ENCODE peak calls at places on chromosomes 13 and 19, in six cellular contexts. One of them, this sample, is unnamed.

GRCh38 chr13:96898212-96898611 is 96.1 kb downstream of the OXGR1 start:
- DNase-seq in smooth muscle cell of the brain vasculature: no peak
- DNase-seq in stimulated activated CD4-positive, alpha-beta T cell treated with anti-CD3 and anti-CD28 coated beads, Interleukin-1b, Interleukin-23, amount 100 ng/mL, for 24 hours: no peak
- DNase-seq in Kasumi-1: no peak
- DNase-seq in fibroblast of the conjunctiva: peak; percentile 60
- DNase-seq in AG04450: no peak
- DNase-seq in this sample: peak; percentile 88

GRCh38 chr19:15418112-15418587 is 638 bp downstream of the AKAP8L start:
- DNase-seq in AG04450: no peak
- DNase-seq in stimulated activated CD4-positive, alpha-beta T cell treated with anti-CD3 and anti-CD28 coated beads, Interleukin-1b, Interleukin-23, amount 100 ng/mL, for 24 hours: no peak
- DNase-seq in Kasumi-1: no peak
- DNase-seq in fibroblast of the conjunctiva: no peak
- DNase-seq in smooth muscle cell of the brain vasculature: peak; percentile 10
- DNase-seq in this sample: no peak

GRCh38 chr13:30463820-30464495 is 1.8 kb downstream of the HMGB1 start:
- DNase-seq in Kasumi-1: peak; percentile 18
- DNase-seq in fibroblast of the conjunctiva: no peak
- DNase-seq in stimulated activated CD4-positive, alpha-beta T cell treated with anti-CD3 and anti-CD28 coated beads, Interleukin-1b, Interleukin-23, amount 100 ng/mL, for 24 hours: peak; percentile 45
- DNase-seq in AG04450: no peak
- DNase-seq in smooth muscle cell of the brain vasculature: peak; percentile 24
- DNase-seq in this sample: no peak

GRCh38 chr19:2716275-2716650 is 4.9 kb downstream of the DIRAS1 start:
- DNase-seq in fibroblast of the conjunctiva: no peak
- DNase-seq in smooth muscle cell of the brain vasculature: no peak
- DNase-seq in AG04450: no peak
- DNase-seq in stimulated activated CD4-positive, alpha-beta T cell treated with anti-CD3 and anti-CD28 coated beads, Interleukin-1b, Interleukin-23, amount 100 ng/mL, for 24 hours: no peak
- DNase-seq in Kasumi-1: no peak
- DNase-seq in this sample: no peak

GRCh38 chr13:106449096-106449495 is 86.4 kb downstream of the EFNB2 start:
- DNase-seq in AG04450: no peak
- DNase-seq in Kasumi-1: no peak
- DNase-seq in stimulated activated CD4-positive, alpha-beta T cell treated with anti-CD3 and anti-CD28 coated beads, Interleukin-1b, Interleukin-23, amount 100 ng/mL, for 24 hours: no peak
- DNase-seq in fibroblast of the conjunctiva: no peak
- DNase-seq in smooth muscle cell of the brain vasculature: no peak
- DNase-seq in this sample: no peak

GRCh38 chr13:35879111-35879510 is 252.1 kb downstream of the DCLK1 start:
- DNase-seq in stimulated activated CD4-positive, alpha-beta T cell treated with anti-CD3 and anti-CD28 coated beads, Interleukin-1b, Interleukin-23, amount 100 ng/mL, for 24 hours: no peak
- DNase-seq in smooth muscle cell of the brain vasculature: no peak
- DNase-seq in Kasumi-1: no peak
- DNase-seq in fibroblast of the conjunctiva: no peak
- DNase-seq in AG04450: no peak
- DNase-seq in this sample: no peak

GRCh38 chr19:40603719-40604646 is 2.8 kb downstream of the LTBP4 start:
- DNase-seq in stimulated activated CD4-positive, alpha-beta T cell treated with anti-CD3 and anti-CD28 coated beads, Interleukin-1b, Interleukin-23, amount 100 ng/mL, for 24 hours: peak; percentile 84
- DNase-seq in smooth muscle cell of the brain vasculature: peak; percentile 94
- DNase-seq in fibroblast of the conjunctiva: peak; percentile 95
- DNase-seq in Kasumi-1: peak; percentile 98
- DNase-seq in AG04450: peak; percentile 92
- DNase-seq in this sample: peak; percentile 83

GRCh38 chr19:33241530-33242101 is 16.0 kb upstream of the SLC7A10 start:
- DNase-seq in smooth muscle cell of the brain vasculature: no peak
- DNase-seq in fibroblast of the conjunctiva: no peak
- DNase-seq in AG04450: no peak
- DNase-seq in Kasumi-1: peak; percentile 13
- DNase-seq in stimulated activated CD4-positive, alpha-beta T cell treated with anti-CD3 and anti-CD28 coated beads, Interleukin-1b, Interleukin-23, amount 100 ng/mL, for 24 hours: no peak
- DNase-seq in this sample: no peak

GRCh38 chr19:38287604-38288003 is 16.4 kb upstream of the C19orf33 start:
- DNase-seq in AG04450: no peak
- DNase-seq in Kasumi-1: peak; percentile 92
- DNase-seq in stimulated activated CD4-positive, alpha-beta T cell treated with anti-CD3 and anti-CD28 coated beads, Interleukin-1b, Interleukin-23, amount 100 ng/mL, for 24 hours: no peak
- DNase-seq in fibroblast of the conjunctiva: no peak
- DNase-seq in smooth muscle cell of the brain vasculature: no peak
- DNase-seq in this sample: no peak

GRCh38 chr13:44801990-44802389 is 187.3 kb downstream of the NUFIP1 start:
- DNase-seq in AG04450: peak; percentile 65
- DNase-seq in Kasumi-1: peak; percentile 93
- DNase-seq in fibroblast of the conjunctiva: peak; percentile 68
- DNase-seq in stimulated activated CD4-positive, alpha-beta T cell treated with anti-CD3 and anti-CD28 coated beads, Interleukin-1b, Interleukin-23, amount 100 ng/mL, for 24 hours: no peak
- DNase-seq in smooth muscle cell of the brain vasculature: no peak
- DNase-seq in this sample: peak; percentile 66

GRCh38 chr13:48412881-48413351 is at the start of gene LPAR6:
- DNase-seq in fibroblast of the conjunctiva: no peak
- DNase-seq in AG04450: no peak
- DNase-seq in Kasumi-1: peak; percentile 70
- DNase-seq in smooth muscle cell of the brain vasculature: peak; percentile 55
- DNase-seq in stimulated activated CD4-positive, alpha-beta T cell treated with anti-CD3 and anti-CD28 coated beads, Interleukin-1b, Interleukin-23, amount 100 ng/mL, for 24 hours: no peak
- DNase-seq in this sample: no peak

GRCh38 chr13:95660981-95661581 is 15.9 kb upstream of the DNAJC3 start:
- DNase-seq in AG04450: no peak
- DNase-seq in smooth muscle cell of the brain vasculature: no peak
- DNase-seq in stimulated activated CD4-positive, alpha-beta T cell treated with anti-CD3 and anti-CD28 coated beads, Interleukin-1b, Interleukin-23, amount 100 ng/mL, for 24 hours: no peak
- DNase-seq in Kasumi-1: peak; percentile 68
- DNase-seq in fibroblast of the conjunctiva: no peak
- DNase-seq in this sample: no peak

GRCh38 chr13:21871302-21871862 is 200.5 kb downstream of the FGF9 start:
- DNase-seq in AG04450: no peak
- DNase-seq in smooth muscle cell of the brain vasculature: no peak
- DNase-seq in stimulated activated CD4-positive, alpha-beta T cell treated with anti-CD3 and anti-CD28 coated beads, Interleukin-1b, Interleukin-23, amount 100 ng/mL, for 24 hours: no peak
- DNase-seq in fibroblast of the conjunctiva: no peak
- DNase-seq in Kasumi-1: no peak
- DNase-seq in this sample: peak; percentile 30

GRCh38 chr19:43747557-43748204 is 7.1 kb downstream of the SMG9 start:
- DNase-seq in stimulated activated CD4-positive, alpha-beta T cell treated with anti-CD3 and anti-CD28 coated beads, Interleukin-1b, Interleukin-23, amount 100 ng/mL, for 24 hours: no peak
- DNase-seq in fibroblast of the conjunctiva: no peak
- DNase-seq in smooth muscle cell of the brain vasculature: no peak
- DNase-seq in AG04450: no peak
- DNase-seq in Kasumi-1: peak; percentile 6
- DNase-seq in this sample: no peak

GRCh38 chr13:33128134-33128533 is 111.9 kb downstream of the KL start:
- DNase-seq in stimulated activated CD4-positive, alpha-beta T cell treated with anti-CD3 and anti-CD28 coated beads, Interleukin-1b, Interleukin-23, amount 100 ng/mL, for 24 hours: no peak
- DNase-seq in AG04450: no peak
- DNase-seq in fibroblast of the conjunctiva: no peak
- DNase-seq in smooth muscle cell of the brain vasculature: no peak
- DNase-seq in Kasumi-1: no peak
- DNase-seq in this sample: no peak

GRCh38 chr19:1646931-1647663 is 5.3 kb downstream of the TCF3 start:
- DNase-seq in AG04450: no peak
- DNase-seq in stimulated activated CD4-positive, alpha-beta T cell treated with anti-CD3 and anti-CD28 coated beads, Interleukin-1b, Interleukin-23, amount 100 ng/mL, for 24 hours: no peak
- DNase-seq in Kasumi-1: no peak
- DNase-seq in fibroblast of the conjunctiva: no peak
- DNase-seq in smooth muscle cell of the brain vasculature: no peak
- DNase-seq in this sample: no peak

GRCh38 chr13:111862836-111863815 is 203.8 kb upstream of the SOX1 start:
- DNase-seq in fibroblast of the conjunctiva: no peak
- DNase-seq in Kasumi-1: no peak
- DNase-seq in stimulated activated CD4-positive, alpha-beta T cell treated with anti-CD3 and anti-CD28 coated beads, Interleukin-1b, Interleukin-23, amount 100 ng/mL, for 24 hours: no peak
- DNase-seq in AG04450: no peak
- DNase-seq in smooth muscle cell of the brain vasculature: no peak
- DNase-seq in this sample: no peak

GRCh38 chr13:30714629-30715028 is 20.7 kb upstream of the ALOX5AP start:
- DNase-seq in stimulated activated CD4-positive, alpha-beta T cell treated with anti-CD3 and anti-CD28 coated beads, Interleukin-1b, Interleukin-23, amount 100 ng/mL, for 24 hours: no peak
- DNase-seq in Kasumi-1: no peak
- DNase-seq in fibroblast of the conjunctiva: no peak
- DNase-seq in smooth muscle cell of the brain vasculature: no peak
- DNase-seq in AG04450: no peak
- DNase-seq in this sample: no peak

GRCh38 chr13:100694722-100695644 is 20.4 kb upstream of the TMTC4 start:
- DNase-seq in AG04450: no peak
- DNase-seq in Kasumi-1: no peak
- DNase-seq in fibroblast of the conjunctiva: no peak
- DNase-seq in stimulated activated CD4-positive, alpha-beta T cell treated with anti-CD3 and anti-CD28 coated beads, Interleukin-1b, Interleukin-23, amount 100 ng/mL, for 24 hours: no peak
- DNase-seq in smooth muscle cell of the brain vasculature: no peak
- DNase-seq in this sample: no peak

GRCh38 chr19:56350416-56351045 is 35.9 kb upstream of the ZSCAN5A start:
- DNase-seq in stimulated activated CD4-positive, alpha-beta T cell treated with anti-CD3 and anti-CD28 coated beads, Interleukin-1b, Interleukin-23, amount 100 ng/mL, for 24 hours: peak; percentile 15
- DNase-seq in Kasumi-1: peak; percentile 35
- DNase-seq in smooth muscle cell of the brain vasculature: peak; percentile 9
- DNase-seq in fibroblast of the conjunctiva: peak; percentile 17
- DNase-seq in AG04450: peak; percentile 3
- DNase-seq in this sample: peak; percentile 11

GRCh38 chr19:47022541-47023447 is 3.2 kb downstream of the NPAS1 start:
- DNase-seq in fibroblast of the conjunctiva: no peak
- DNase-seq in stimulated activated CD4-positive, alpha-beta T cell treated with anti-CD3 and anti-CD28 coated beads, Interleukin-1b, Interleukin-23, amount 100 ng/mL, for 24 hours: no peak
- DNase-seq in smooth muscle cell of the brain vasculature: no peak
- DNase-seq in AG04450: no peak
- DNase-seq in Kasumi-1: no peak
- DNase-seq in this sample: no peak

GRCh38 chr13:45932172-45932571 is 80.6 kb upstream of the SIAH3 start:
- DNase-seq in Kasumi-1: no peak
- DNase-seq in fibroblast of the conjunctiva: no peak
- DNase-seq in smooth muscle cell of the brain vasculature: no peak
- DNase-seq in AG04450: no peak
- DNase-seq in stimulated activated CD4-positive, alpha-beta T cell treated with anti-CD3 and anti-CD28 coated beads, Interleukin-1b, Interleukin-23, amount 100 ng/mL, for 24 hours: no peak
- DNase-seq in this sample: no peak

GRCh38 chr13:110301606-110302131 is 5.3 kb downstream of the COL4A1 start:
- DNase-seq in Kasumi-1: no peak
- DNase-seq in stimulated activated CD4-positive, alpha-beta T cell treated with anti-CD3 and anti-CD28 coated beads, Interleukin-1b, Interleukin-23, amount 100 ng/mL, for 24 hours: no peak
- DNase-seq in AG04450: peak; percentile 72
- DNase-seq in fibroblast of the conjunctiva: no peak
- DNase-seq in smooth muscle cell of the brain vasculature: no peak
- DNase-seq in this sample: no peak

GRCh38 chr19:8363803-8364771 is at the start of gene ANGPTL4:
- DNase-seq in stimulated activated CD4-positive, alpha-beta T cell treated with anti-CD3 and anti-CD28 coated beads, Interleukin-1b, Interleukin-23, amount 100 ng/mL, for 24 hours: no peak
- DNase-seq in smooth muscle cell of the brain vasculature: no peak
- DNase-seq in AG04450: no peak
- DNase-seq in fibroblast of the conjunctiva: no peak
- DNase-seq in Kasumi-1: peak; percentile 31
- DNase-seq in this sample: no peak

GRCh38 chr19:2575734-2576481 is 100.0 kb downstream of the GADD45B start:
- DNase-seq in smooth muscle cell of the brain vasculature: peak; percentile 88
- DNase-seq in Kasumi-1: no peak
- DNase-seq in stimulated activated CD4-positive, alpha-beta T cell treated with anti-CD3 and anti-CD28 coated beads, Interleukin-1b, Interleukin-23, amount 100 ng/mL, for 24 hours: no peak
- DNase-seq in fibroblast of the conjunctiva: peak; percentile 86
- DNase-seq in AG04450: peak; percentile 45
- DNase-seq in this sample: no peak

GRCh38 chr19:40464059-40465024 is 1.2 kb downstream of the BLVRB start:
- DNase-seq in AG04450: peak; percentile 77
- DNase-seq in smooth muscle cell of the brain vasculature: peak; percentile 70
- DNase-seq in fibroblast of the conjunctiva: peak; percentile 68
- DNase-seq in Kasumi-1: peak; percentile 88
- DNase-seq in stimulated activated CD4-positive, alpha-beta T cell treated with anti-CD3 and anti-CD28 coated beads, Interleukin-1b, Interleukin-23, amount 100 ng/mL, for 24 hours: peak; percentile 43
- DNase-seq in this sample: peak; percentile 61

GRCh38 chr19:39212377-39212742 is 8.3 kb upstream of the SYCN start:
- DNase-seq in smooth muscle cell of the brain vasculature: no peak
- DNase-seq in AG04450: no peak
- DNase-seq in stimulated activated CD4-positive, alpha-beta T cell treated with anti-CD3 and anti-CD28 coated beads, Interleukin-1b, Interleukin-23, amount 100 ng/mL, for 24 hours: no peak
- DNase-seq in Kasumi-1: peak; percentile 44
- DNase-seq in fibroblast of the conjunctiva: no peak
- DNase-seq in this sample: no peak

GRCh38 chr19:43438291-43439162 is 23.8 kb downstream of the TEX101 start:
- DNase-seq in stimulated activated CD4-positive, alpha-beta T cell treated with anti-CD3 and anti-CD28 coated beads, Interleukin-1b, Interleukin-23, amount 100 ng/mL, for 24 hours: no peak
- DNase-seq in AG04450: peak; percentile 65
- DNase-seq in smooth muscle cell of the brain vasculature: no peak
- DNase-seq in fibroblast of the conjunctiva: peak; percentile 80
- DNase-seq in Kasumi-1: no peak
- DNase-seq in this sample: no peak

GRCh38 chr19:14473073-14473790 is 1.9 kb downstream of the PTGER1 start:
- DNase-seq in fibroblast of the conjunctiva: no peak
- DNase-seq in AG04450: no peak
- DNase-seq in stimulated activated CD4-positive, alpha-beta T cell treated with anti-CD3 and anti-CD28 coated beads, Interleukin-1b, Interleukin-23, amount 100 ng/mL, for 24 hours: no peak
- DNase-seq in Kasumi-1: no peak
- DNase-seq in smooth muscle cell of the brain vasculature: no peak
- DNase-seq in this sample: no peak

GRCh38 chr13:41864658-41865057 is 96.3 kb downstream of the VWA8 start:
- DNase-seq in stimulated activated CD4-positive, alpha-beta T cell treated with anti-CD3 and anti-CD28 coated beads, Interleukin-1b, Interleukin-23, amount 100 ng/mL, for 24 hours: no peak
- DNase-seq in AG04450: no peak
- DNase-seq in fibroblast of the conjunctiva: no peak
- DNase-seq in smooth muscle cell of the brain vasculature: no peak
- DNase-seq in Kasumi-1: peak; percentile 77
- DNase-seq in this sample: no peak

GRCh38 chr13:23350009-23350408 is 83.5 kb downstream of the SACS start:
- DNase-seq in Kasumi-1: no peak
- DNase-seq in stimulated activated CD4-positive, alpha-beta T cell treated with anti-CD3 and anti-CD28 coated beads, Interleukin-1b, Interleukin-23, amount 100 ng/mL, for 24 hours: no peak
- DNase-seq in smooth muscle cell of the brain vasculature: no peak
- DNase-seq in AG04450: no peak
- DNase-seq in fibroblast of the conjunctiva: no peak
- DNase-seq in this sample: no peak

GRCh38 chr13:90839061-90839460 is 508.4 kb upstream of the MIR17HG start:
- DNase-seq in stimulated activated CD4-positive, alpha-beta T cell treated with anti-CD3 and anti-CD28 coated beads, Interleukin-1b, Interleukin-23, amount 100 ng/mL, for 24 hours: no peak
- DNase-seq in Kasumi-1: no peak
- DNase-seq in AG04450: no peak
- DNase-seq in fibroblast of the conjunctiva: no peak
- DNase-seq in smooth muscle cell of the brain vasculature: no peak
- DNase-seq in this sample: no peak

GRCh38 chr19:3719868-3720532 is 11.8 kb downstream of the TJP3 start:
- DNase-seq in AG04450: no peak
- DNase-seq in Kasumi-1: no peak
- DNase-seq in stimulated activated CD4-positive, alpha-beta T cell treated with anti-CD3 and anti-CD28 coated beads, Interleukin-1b, Interleukin-23, amount 100 ng/mL, for 24 hours: no peak
- DNase-seq in fibroblast of the conjunctiva: no peak
- DNase-seq in smooth muscle cell of the brain vasculature: no peak
- DNase-seq in this sample: no peak

GRCh38 chr19:51552996-51553725 is 17.9 kb upstream of the ZNF175 start:
- DNase-seq in fibroblast of the conjunctiva: no peak
- DNase-seq in Kasumi-1: peak; percentile 56
- DNase-seq in AG04450: peak; percentile 23
- DNase-seq in smooth muscle cell of the brain vasculature: no peak
- DNase-seq in stimulated activated CD4-positive, alpha-beta T cell treated with anti-CD3 and anti-CD28 coated beads, Interleukin-1b, Interleukin-23, amount 100 ng/mL, for 24 hours: no peak
- DNase-seq in this sample: no peak

This sample was measured in retinal pigment epithelial cell.